ENCODE peak calls at places on chromosome 6, in five cellular contexts. U, W, P, K and X are unnamed samples.

GRCh38 chr6:145044606-145045275 is 690.6 kb downstream of the EPM2A start:
- DNase-seq in P (no peak), U (peak), W (peak), K (no peak), X (no peak)

GRCh38 chr6:71333700-71334099 is 45.1 kb downstream of the OGFRL1 start:
- DNase-seq in K (no peak), P (no peak), U (peak), W (peak), X (no peak)

GRCh38 chr6:77245026-77245425 is 218.3 kb downstream of the HTR1B start:
- DNase-seq in W (no peak), K (no peak), U (no peak), P (no peak), X (no peak)

GRCh38 chr6:142551145-142551811 is 249.5 kb downstream of the ADGRG6 start:
- DNase-seq in K (no peak), W (peak), U (peak), P (no peak), X (no peak)

GRCh38 chr6:99614430-99615161 is 8.0 kb downstream of the PRDM13 start:
- DNase-seq in K (no peak), U (no peak), P (no peak), W (no peak), X (peak)

GRCh38 chr6:128363424-128363823 is 157.0 kb downstream of the PTPRK start:
- DNase-seq in W (peak), K (no peak), P (no peak), U (no peak), X (no peak)

GRCh38 chr6:13355969-13356368 is 27.6 kb upstream of the TBC1D7 start:
- DNase-seq in U (no peak), P (no peak), W (no peak), K (no peak), X (peak)

GRCh38 chr6:97133071-97133470 is 149.9 kb downstream of the MMS22L start:
- DNase-seq in K (no peak), W (peak), U (peak), P (no peak), X (no peak)

GRCh38 chr6:17015551-17016381 is 86.1 kb upstream of the STMND1 start:
- DNase-seq in K (peak), W (no peak), P (peak), U (peak), X (peak)

GRCh38 chr6:160261991-160262718 is 3.5 kb upstream of the SLC22A2 start:
- DNase-seq in W (no peak), P (no peak), K (no peak), U (peak), X (no peak)

GRCh38 chr6:7819641-7820040 is 90.9 kb downstream of the TXNDC5 start:
- DNase-seq in P (no peak), K (no peak), W (peak), U (peak), X (no peak)

GRCh38 chr6:72132425-72132824 is 246.1 kb downstream of the RIMS1 start:
- DNase-seq in W (no peak), U (no peak), P (no peak), K (no peak), X (peak)

GRCh38 chr6:4405609-4406212 is 270.3 kb upstream of the ECI2 start:
- DNase-seq in W (no peak), K (no peak), U (no peak), P (no peak), X (no peak)

GRCh38 chr6:119343167-119343566 is 6.4 kb downstream of the MAN1A1 start:
- DNase-seq in W (no peak), P (no peak), K (no peak), U (no peak), X (no peak)

GRCh38 chr6:146582857-146583256 is 15.9 kb upstream of the ADGB start:
- DNase-seq in K (peak), W (no peak), P (peak), U (peak), X (no peak)

GRCh38 chr6:39416728-39417127 is 94.2 kb upstream of the KCNK16 start:
- DNase-seq in W (peak), K (no peak), P (peak), U (peak), X (no peak)

GRCh38 chr6:27608916-27609883 is 136.3 kb upstream of the ZNF184 start:
- DNase-seq in K (no peak), P (peak), U (peak), W (peak), X (no peak)

GRCh38 chr6:27601668-27602254 is 128.9 kb upstream of the ZNF184 start:
- DNase-seq in P (no peak), K (no peak), U (no peak), W (no peak), X (no peak)

GRCh38 chr6:27604986-27605385 is 132.1 kb upstream of the ZNF184 start:
- DNase-seq in U (peak), K (no peak), W (peak), P (no peak), X (no peak)

GRCh38 chr6:27599859-27600532 is 127.1 kb upstream of the ZNF184 start:
- DNase-seq in W (no peak), U (no peak), P (no peak), K (no peak), X (no peak)

DNA sequence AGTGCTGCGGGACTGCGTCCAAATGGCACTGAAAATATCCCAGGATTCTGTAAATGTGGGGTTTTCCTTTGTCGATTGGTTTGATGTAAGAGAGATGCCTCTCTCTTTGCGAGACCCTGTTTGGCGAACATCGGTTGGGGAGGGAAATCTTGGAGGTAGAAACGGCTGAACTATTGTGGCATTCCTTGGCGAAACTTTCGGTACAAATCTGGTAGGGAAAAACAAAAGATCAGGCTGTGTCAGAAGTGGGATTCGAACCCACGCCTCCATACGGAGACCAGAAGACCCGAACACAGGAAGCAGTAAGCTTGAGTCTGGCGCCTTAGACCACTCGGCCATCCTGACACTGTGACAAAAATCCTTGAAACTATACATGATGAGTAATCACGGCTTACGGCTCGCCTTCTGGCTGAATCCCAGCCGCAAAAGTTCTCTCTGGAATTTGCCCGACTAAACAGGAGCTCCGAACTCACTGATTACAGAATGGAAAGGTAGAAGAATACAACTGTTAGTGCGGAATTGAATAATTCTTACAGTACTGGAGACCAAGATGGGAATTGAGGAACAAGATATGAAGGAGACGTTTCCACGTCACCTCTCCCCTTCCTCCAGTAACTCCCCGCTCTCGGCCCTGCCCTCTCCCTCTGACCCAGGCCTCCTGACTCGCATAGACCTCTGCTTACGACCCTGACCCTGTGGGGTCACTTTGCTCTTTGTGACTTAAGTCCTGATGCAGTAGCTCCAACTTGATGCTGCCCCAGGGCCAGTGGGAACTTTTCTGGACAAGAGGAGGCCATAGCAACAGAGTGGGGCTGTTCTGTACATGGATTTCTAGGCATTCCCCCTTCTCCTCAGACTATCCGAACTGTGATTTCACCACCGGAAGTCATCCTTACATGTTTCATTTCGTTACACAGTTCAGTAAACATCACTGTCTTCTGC is 132.8 kb upstream of the ZNF184 start:
- DNase-seq in U (peak), W (peak), K (no peak), P (no peak), X (no peak)
- H3K4me3 ChIP-seq in U (peak), W (peak), K (no peak), P (no peak), X (peak)

DNA sequence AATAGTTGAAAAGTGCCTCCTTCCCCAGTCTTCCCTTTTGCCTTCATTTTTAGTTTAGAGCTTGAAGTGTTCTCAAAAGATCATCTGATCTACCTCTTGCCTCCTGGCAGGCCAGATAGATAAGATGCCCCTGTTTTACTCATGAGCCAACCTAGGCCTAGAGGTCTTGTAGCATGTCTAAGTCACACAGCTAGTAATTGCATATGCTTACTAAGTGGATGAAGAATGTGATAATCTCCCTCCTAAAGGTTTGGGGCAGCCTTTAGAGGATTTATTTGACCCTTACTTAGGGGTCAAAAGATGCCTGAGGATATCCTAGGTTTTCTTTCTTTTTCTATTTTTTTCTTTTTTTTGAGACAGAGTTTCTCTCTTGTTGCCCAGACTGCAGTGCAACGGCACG is 2.1 kb downstream of the C6orf141 start:
- DNase-seq in K (no peak), U (no peak), P (no peak), W (no peak), X (no peak)
- H3K4me3 ChIP-seq in K (no peak), U (no peak), P (no peak), W (peak), X (no peak)

DNA sequence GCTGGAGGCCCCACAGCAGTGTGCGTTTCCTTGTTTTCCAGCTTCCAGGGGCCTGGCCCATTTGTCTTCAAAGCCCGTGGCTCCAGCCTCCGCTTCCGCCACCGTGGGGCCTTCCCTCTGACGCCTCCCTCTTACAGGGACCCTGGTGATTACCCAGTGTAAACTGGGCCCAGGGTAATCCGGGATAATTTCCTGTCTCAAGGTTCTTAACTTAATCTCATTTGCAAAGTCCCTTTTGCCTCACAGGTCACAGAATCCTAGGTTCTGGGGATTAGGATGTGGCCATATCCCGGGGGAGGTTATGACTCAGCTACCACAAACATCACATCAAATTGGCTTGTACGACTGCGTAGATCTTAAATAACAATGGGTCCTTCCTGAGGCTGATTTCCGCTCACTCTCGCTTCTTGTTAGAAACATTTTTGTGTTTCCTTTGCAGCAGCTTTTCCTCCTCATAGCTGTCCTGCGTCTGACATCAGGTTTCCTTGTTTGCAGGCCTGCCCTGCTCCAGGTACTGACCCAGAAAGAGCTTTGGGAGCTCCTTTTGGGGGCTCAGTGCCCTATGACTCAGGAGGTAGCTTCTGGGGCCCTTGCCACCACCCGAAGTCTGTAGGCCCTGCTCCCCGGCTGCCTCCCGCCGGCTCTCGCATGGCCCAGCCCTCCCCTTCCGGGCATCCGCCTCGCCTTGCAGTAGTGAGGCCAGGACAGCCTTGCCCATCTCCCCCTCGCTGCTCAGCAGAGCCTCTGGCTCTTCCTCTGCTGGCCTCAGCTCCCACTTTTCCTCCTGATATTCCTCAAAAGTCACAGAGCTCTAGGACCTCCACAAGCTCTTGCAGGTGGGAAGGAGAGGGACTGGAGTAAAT is 100.5 kb downstream of the ERMARD start:
- DNase-seq in U (peak), P (no peak), K (no peak), W (peak), X (no peak)
- H3K4me3 ChIP-seq in U (no peak), P (no peak), K (no peak), W (no peak), X (no peak)

DNA sequence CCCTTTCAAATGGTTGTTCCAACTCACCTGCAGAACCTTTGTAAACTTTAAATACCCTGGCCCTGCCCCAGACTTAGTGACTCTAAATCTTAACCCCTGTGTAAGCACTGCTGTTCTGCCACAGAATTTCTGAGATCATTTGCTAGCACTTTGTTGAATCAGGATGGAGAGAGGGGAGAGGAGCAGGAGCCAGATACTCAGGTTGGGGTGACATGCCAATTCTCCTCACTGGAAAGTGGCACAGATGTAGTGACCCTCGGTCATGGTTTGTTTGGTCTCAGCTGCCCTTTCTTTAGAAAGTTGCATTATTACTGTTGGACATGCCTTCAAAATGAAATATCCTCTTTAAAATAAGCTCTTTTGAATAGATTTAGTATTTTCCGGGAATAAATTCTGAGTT is 168.0 kb downstream of the ZFAND3 start:
- DNase-seq in K (no peak), U (no peak), P (no peak), W (no peak), X (no peak)
- H3K4me3 ChIP-seq in K (no peak), U (no peak), P (no peak), W (no peak), X (no peak)